ENCODE peak calls at places on chromosomes 13 and 19, in four cellular contexts. One of them, this sample, is unnamed.

GRCh38 chr13:79557666-79558065 is 76.7 kb downstream of the NDFIP2 start:
- DNase-seq in HS-5: no peak
- DNase-seq in epithelial cell of proximal tubule: no peak
- DNase-seq in GDM1: no peak
- DNase-seq in this sample: no peak

GRCh38 chr13:103663996-103664395 is 597.8 kb upstream of the SLC10A2 start:
- DNase-seq in HS-5: no peak
- DNase-seq in GDM1: no peak
- DNase-seq in epithelial cell of proximal tubule: peak; percentile 13
- DNase-seq in this sample: no peak

GRCh38 chr13:43994999-43995859 is 115.5 kb downstream of the LACC1 start:
- DNase-seq in epithelial cell of proximal tubule: no peak
- DNase-seq in GDM1: no peak
- DNase-seq in HS-5: no peak
- DNase-seq in this sample: no peak

GRCh38 chr13:98315466-98315865 is 138.4 kb upstream of the RNF113B start:
- DNase-seq in epithelial cell of proximal tubule: no peak
- DNase-seq in HS-5: no peak
- DNase-seq in GDM1: no peak
- DNase-seq in this sample: no peak

GRCh38 chr13:29886446-29886845 is 36.0 kb upstream of the UBL3 start:
- DNase-seq in HS-5: no peak
- DNase-seq in GDM1: no peak
- DNase-seq in epithelial cell of proximal tubule: no peak
- DNase-seq in this sample: no peak

GRCh38 chr19:28977826-28978225 is 235.1 kb downstream of the UQCRFS1 start:
- DNase-seq in epithelial cell of proximal tubule: no peak
- DNase-seq in GDM1: no peak
- DNase-seq in HS-5: no peak
- DNase-seq in this sample: no peak

GRCh38 chr13:48500652-48501197 is 32.2 kb downstream of the RCBTB2 start:
- DNase-seq in HS-5: peak; percentile 41
- DNase-seq in GDM1: peak; percentile 36
- DNase-seq in epithelial cell of proximal tubule: peak; percentile 37
- DNase-seq in this sample: peak; percentile 23

GRCh38 chr19:1453525-1454371 is 3.8 kb downstream of the APC2 start:
- DNase-seq in GDM1: no peak
- DNase-seq in HS-5: no peak
- DNase-seq in epithelial cell of proximal tubule: no peak
- DNase-seq in this sample: no peak

GRCh38 chr13:66312312-66313087 is 917.6 kb downstream of the PCDH9 start:
- DNase-seq in GDM1: no peak
- DNase-seq in epithelial cell of proximal tubule: no peak
- DNase-seq in HS-5: no peak
- DNase-seq in this sample: no peak

This sample was measured in keratinocyte.